ENCODE peak calls at places on chromosomes 3 and 15, in ten cellular contexts. P is GM06990; O is Jurkat, Clone E6-1; T is lower lobe of right lung; N is IMR-90; D is left ventricle myocardium inferior; Q is mammary epithelial cell; K is heart left ventricle; G is HFF-Myc; W is NT2/D1. X is an unnamed sample.

GRCh38 chr15:72141171-72142084 is 23.2 kb downstream of the SENP8 start:
- DNase-seq in Q (no peak), O (no peak), T (no peak), G (no peak), W (no peak), N (no peak), K (no peak), D (no peak), P (peak), X (no peak)

GRCh38 chr3:150015906-150016305 is 45.2 kb upstream of the PFN2 start:
- DNase-seq in D (no peak), O (no peak), T (no peak), G (no peak), K (no peak), P (no peak), W (no peak), Q (no peak), N (no peak), X (no peak)

GRCh38 chr3:105686324-105686897 is 182.4 kb downstream of the CBLB start:
- DNase-seq in K (no peak), T (no peak), Q (no peak), P (no peak), G (no peak), N (peak), W (peak), O (peak), D (no peak), X (peak)

GRCh38 chr3:126567696-126568438 is 9.1 kb upstream of the C3orf22 start:
- DNase-seq in G (no peak), Q (no peak), O (no peak), T (no peak), N (no peak), P (no peak), K (no peak), W (no peak), D (no peak), X (no peak)

GRCh38 chr3:229262-229661 is 32.7 kb downstream of the CHL1 start:
- DNase-seq in Q (peak), W (no peak), P (no peak), N (no peak), K (no peak), G (no peak), T (no peak), O (no peak), D (no peak), X (no peak)

GRCh38 chr15:31435891-31436628 is 109.4 kb downstream of the KLF13 start:
- DNase-seq in D (no peak), G (no peak), T (no peak), W (no peak), K (no peak), Q (no peak), P (no peak), O (no peak), N (no peak), X (no peak)

GRCh38 chr15:25170113-25170731 is 215.4 kb downstream of the SNRPN start:
- DNase-seq in K (peak), Q (no peak), D (peak), P (no peak), N (no peak), W (no peak), G (no peak), T (peak), O (no peak), X (no peak)

GRCh38 chr15:39411102-39411989 is 169.5 kb upstream of the THBS1 start:
- DNase-seq in Q (peak), W (no peak), O (peak), D (no peak), N (no peak), K (no peak), G (no peak), P (peak), T (no peak), X (no peak)

GRCh38 chr15:99016680-99017321 is 9.2 kb upstream of the PGPEP1L start:
- DNase-seq in Q (peak), T (no peak), O (no peak), N (peak), K (peak), D (peak), P (no peak), G (peak), W (no peak), X (peak)

GRCh38 chr3:84066920-84067319 is 891.9 kb upstream of the CADM2 start:
- DNase-seq in W (peak), K (no peak), Q (no peak), T (no peak), N (no peak), O (no peak), D (no peak), G (no peak), P (no peak), X (no peak)

GRCh38 chr15:90560229-90560771 is 30.6 kb downstream of the CRTC3 start:
- DNase-seq in P (no peak), D (peak), T (no peak), O (no peak), W (no peak), N (peak), Q (peak), G (peak), K (peak), X (peak)

GRCh38 chr3:138046084-138046483 is 36.1 kb downstream of the CLDN18 start:
- DNase-seq in G (no peak), W (no peak), O (no peak), D (no peak), N (no peak), K (no peak), P (no peak), Q (no peak), T (no peak), X (no peak)

GRCh38 chr3:71311320-71312046 is 272.0 kb downstream of the FOXP1 start:
- DNase-seq in N (no peak), Q (no peak), T (no peak), O (no peak), D (no peak), G (no peak), W (no peak), K (no peak), P (no peak), X (no peak)

GRCh38 chr3:128620268-128620691 is 30.3 kb downstream of the RPN1 start:
- DNase-seq in G (no peak), T (no peak), N (no peak), Q (no peak), D (no peak), P (no peak), W (no peak), O (peak), K (no peak), X (no peak)

GRCh38 chr3:147030274-147030673 is 376.1 kb downstream of the ZIC4 start:
- DNase-seq in G (no peak), N (no peak), D (no peak), T (no peak), O (no peak), Q (no peak), W (no peak), K (no peak), P (no peak), X (no peak)

GRCh38 chr3:84136425-84136824 is 822.4 kb upstream of the CADM2 start:
- DNase-seq in N (no peak), Q (peak), W (no peak), T (no peak), O (no peak), P (no peak), G (no peak), K (no peak), D (no peak), X (no peak)

GRCh38 chr3:157865449-157865862 is 240.8 kb downstream of the SHOX2 start:
- DNase-seq in P (peak), Q (peak), W (peak), T (peak), K (no peak), O (peak), D (no peak), N (no peak), G (no peak), X (no peak)

GRCh38 chr3:127865941-127866340 is 43.6 kb upstream of the MGLL start:
- DNase-seq in T (no peak), W (no peak), P (no peak), N (peak), D (no peak), O (no peak), K (no peak), G (no peak), Q (peak), X (no peak)

GRCh38 chr3:15333099-15333956 is 942 bp upstream of the SH3BP5 start:
- DNase-seq in D (no peak), K (no peak), T (no peak), O (no peak), N (no peak), Q (no peak), G (no peak), W (no peak), P (no peak), X (no peak)
- H3K4me3 ChIP-seq in D (peak), K (peak), T (peak), O (no peak), N (no peak), Q (no peak), G (peak), W (peak), P (peak), X (no peak)

GRCh38 chr3:140187028-140187427 is 252.0 kb downstream of the CLSTN2 start:
- DNase-seq in T (no peak), W (no peak), N (no peak), O (no peak), P (no peak), Q (no peak), D (no peak), K (peak), G (no peak), X (no peak)
- H3K4me3 ChIP-seq in T (no peak), W (no peak), N (no peak), O (no peak), P (no peak), Q (no peak), D (no peak), K (no peak), G (no peak), X (no peak)

GRCh38 chr15:55893852-55894251 is 99.6 kb downstream of the NEDD4 start:
- DNase-seq in O (no peak), P (no peak), T (no peak), N (no peak), Q (peak), D (no peak), G (no peak), W (no peak), K (no peak), X (no peak)
- H3K4me3 ChIP-seq in O (no peak), P (no peak), T (no peak), N (no peak), Q (no peak), D (peak), G (no peak), W (no peak), K (no peak), X (no peak)

DNA sequence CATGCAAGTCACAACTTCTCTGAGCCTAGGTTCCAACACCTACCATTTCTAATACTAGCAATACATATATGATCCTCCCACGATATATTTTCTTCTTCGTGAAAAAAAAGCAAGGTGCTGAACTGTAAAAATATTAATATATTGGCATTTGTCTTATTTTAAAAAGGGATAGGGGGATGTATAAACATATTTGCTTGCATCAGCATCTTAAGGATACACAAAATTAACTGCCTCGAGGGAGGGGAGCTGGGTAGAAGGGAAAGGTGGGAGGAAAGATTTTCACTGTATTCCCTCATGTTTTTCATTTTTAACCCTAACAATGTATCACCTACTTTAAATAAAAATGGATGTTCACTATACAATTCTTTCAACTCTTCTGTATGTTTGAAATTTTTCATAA is 1.3 kb downstream of the HACD2 start:
- DNase-seq in W (no peak), D (no peak), O (no peak), T (no peak), Q (no peak), N (no peak), K (no peak), G (no peak), P (no peak), X (no peak)
- H3K4me3 ChIP-seq in W (peak), D (peak), O (no peak), T (peak), Q (peak), N (no peak), K (no peak), G (peak), P (peak), X (no peak)

GRCh38 chr3:125302932-125303331 is 72.2 kb downstream of the ZNF148 start:
- DNase-seq in D (no peak), W (no peak), G (no peak), Q (no peak), N (peak), O (no peak), K (no peak), T (no peak), P (no peak), X (no peak)
- H3K4me3 ChIP-seq in D (no peak), W (no peak), G (no peak), Q (no peak), N (no peak), O (no peak), K (no peak), T (no peak), P (no peak), X (no peak)

GRCh38 chr3:131705099-131705498 is 202.3 kb upstream of the MRPL3 start:
- DNase-seq in T (no peak), N (no peak), D (no peak), O (no peak), P (no peak), Q (no peak), G (no peak), K (no peak), W (no peak), X (no peak)
- H3K4me3 ChIP-seq in T (no peak), N (no peak), D (no peak), O (no peak), P (no peak), Q (no peak), G (no peak), K (no peak), W (no peak), X (no peak)

GRCh38 chr15:89358435-89358754 is 23.8 kb upstream of the POLG start:
- DNase-seq in W (no peak), Q (no peak), O (no peak), K (no peak), N (no peak), T (no peak), D (no peak), P (no peak), G (no peak), X (no peak)
- H3K4me3 ChIP-seq in W (peak), Q (peak), O (peak), K (peak), N (no peak), T (peak), D (peak), P (peak), G (peak), X (peak)

GRCh38 chr3:123069021-123069381 is 2.2 kb downstream of the PDIA5 start:
- DNase-seq in N (no peak), G (no peak), T (no peak), O (no peak), K (no peak), W (no peak), D (no peak), P (no peak), Q (no peak), X (no peak)
- H3K4me3 ChIP-seq in N (no peak), G (peak), T (peak), O (no peak), K (no peak), W (peak), D (peak), P (no peak), Q (no peak), X (peak)

GRCh38 chr3:40617084-40617483 is 92.3 kb downstream of the ZNF621 start:
- DNase-seq in K (no peak), D (no peak), G (no peak), W (no peak), N (no peak), P (no peak), T (no peak), Q (no peak), O (no peak), X (no peak)

GRCh38 chr3:40616420-40616819 is 91.7 kb downstream of the ZNF621 start:
- DNase-seq in K (no peak), W (no peak), N (no peak), O (no peak), D (no peak), P (no peak), Q (no peak), T (peak), G (no peak), X (no peak)

GRCh38 chr3:40618158-40618557 is 93.4 kb downstream of the ZNF621 start:
- DNase-seq in O (no peak), T (no peak), W (no peak), P (no peak), Q (no peak), G (no peak), N (no peak), K (no peak), D (no peak), X (no peak)

GRCh38 chr3:40615110-40615915 is 90.6 kb downstream of the ZNF621 start:
- DNase-seq in D (no peak), Q (no peak), T (no peak), O (no peak), G (no peak), P (no peak), W (peak), N (no peak), K (no peak), X (no peak)

DNA sequence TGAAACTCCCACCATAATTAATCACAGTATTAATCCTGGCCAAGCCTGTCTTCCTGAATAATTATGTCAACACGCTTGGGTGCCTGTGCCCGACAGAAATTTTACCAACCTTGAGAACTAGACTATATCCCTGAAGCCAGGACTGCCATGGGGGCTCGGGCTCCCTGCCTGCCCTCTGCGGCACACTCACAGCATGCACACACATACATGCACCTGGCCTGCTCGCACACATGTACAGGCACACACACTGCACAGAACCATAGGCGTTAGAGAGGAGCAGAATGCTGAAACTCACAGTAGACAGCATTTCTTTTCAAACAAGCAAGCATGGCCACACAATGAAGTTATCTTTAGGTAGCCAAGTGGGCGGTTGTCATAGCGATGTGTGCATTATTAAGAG is 91.2 kb downstream of the ZNF621 start:
- DNase-seq in G (no peak), D (no peak), W (no peak), O (no peak), N (no peak), Q (no peak), T (no peak), P (no peak), K (no peak), X (no peak)
- H3K4me3 ChIP-seq in G (no peak), D (peak), W (peak), O (no peak), N (no peak), Q (no peak), T (no peak), P (no peak), K (peak), X (no peak)

DNA sequence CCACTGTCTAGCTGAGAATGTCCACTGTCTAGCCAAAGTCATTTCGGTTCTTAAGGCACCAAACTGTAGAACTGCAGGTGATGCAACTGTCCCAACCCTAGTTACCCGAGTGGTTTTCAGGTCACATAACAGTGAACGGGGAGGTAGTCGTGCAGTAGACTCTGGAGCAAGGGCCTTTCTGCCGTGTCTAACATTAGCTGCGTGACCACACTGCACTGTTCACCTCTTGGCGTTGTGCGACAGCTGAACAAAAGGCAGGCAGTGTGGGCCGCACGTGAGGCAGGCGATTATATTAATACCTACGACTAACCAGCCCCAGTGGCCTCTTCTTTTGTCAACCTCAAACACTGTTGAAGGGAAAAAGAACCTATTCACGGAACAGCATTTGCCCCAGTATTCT is 2.8 kb downstream of the LRRN1 start:
- DNase-seq in W (peak), P (no peak), K (no peak), D (no peak), T (no peak), G (no peak), O (no peak), Q (no peak), N (no peak), X (no peak)
- H3K4me3 ChIP-seq in W (peak), P (no peak), K (no peak), D (no peak), T (no peak), G (no peak), O (no peak), Q (no peak), N (no peak), X (no peak)